ENCODE peak calls at places on chromosomes 4 and X, in six cellular contexts. Z is fibroblast of lung, R is K562, D is GM23338, N is astrocyte, M is OCI-LY7. W is an unnamed sample.

GRCh38 chr4:43567644-43568043 is 675.1 kb downstream of the GRXCR1 start:
- DNase-seq in Z (no peak), D (no peak), N (no peak), R (no peak), M (peak; percentile 11), W (no peak)

GRCh38 chr4:89400408-89401035 is 92.9 kb upstream of the GPRIN3 start:
- DNase-seq in M (no peak), R (no peak), D (no peak), Z (peak; percentile 79), N (peak; percentile 77), W (no peak)

GRCh38 chr4:24840362-24840761 is 45.0 kb downstream of the SOD3 start:
- DNase-seq in D (no peak), M (no peak), R (no peak), N (no peak), Z (no peak), W (no peak)

GRCh38 chr4:123980736-123981285 is 584.2 kb downstream of the SPRY1 start:
- DNase-seq in R (no peak), Z (no peak), N (no peak), D (no peak), M (no peak), W (no peak)

GRCh38 chr4:188214861-188215260 is 75.6 kb downstream of the TRIML1 start:
- DNase-seq in D (no peak), R (no peak), M (no peak), Z (no peak), N (no peak), W (no peak)

GRCh38 chr4:114052227-114052626 is 72.8 kb upstream of the ARSJ start:
- DNase-seq in M (no peak), N (no peak), D (no peak), Z (no peak), R (no peak), W (no peak)

GRCh38 chrX:79557212-79557611 is 190.1 kb upstream of the ITM2A start:
- DNase-seq in M (no peak), R (no peak), N (no peak), D (no peak), Z (no peak), W (no peak)

GRCh38 chrX:22159071-22159470 is 113.6 kb upstream of the CBLL2 start:
- DNase-seq in Z (peak; percentile 53), N (peak; percentile 36), M (no peak), R (no peak), D (no peak), W (peak; percentile 57)

GRCh38 chrX:1601051-1601767 is 9.8 kb downstream of the AKAP17A start:
- DNase-seq in M (no peak), R (no peak), D (no peak), Z (no peak), N (no peak), W (no peak)

GRCh38 chr4:24024157-24024556 is 134.3 kb upstream of the PPARGC1A start:
- DNase-seq in Z (peak; percentile 70), R (no peak), N (peak; percentile 63), M (no peak), D (no peak), W (no peak)

GRCh38 chr4:139919513-139919912 is 234.5 kb downstream of the MAML3 start:
- DNase-seq in N (peak; percentile 76), R (no peak), D (no peak), M (no peak), Z (peak; percentile 83), W (no peak)

GRCh38 chr4:39933689-39934590 is 43.8 kb downstream of the PDS5A start:
- DNase-seq in N (peak; percentile 82), R (no peak), D (peak; percentile 21), M (no peak), Z (peak; percentile 82), W (no peak)

GRCh38 chrX:153470411-153471363 is at the start of gene HAUS7:
- DNase-seq in R (peak; percentile 91), N (peak; percentile 68), M (peak; percentile 87), Z (peak; percentile 85), D (peak; percentile 81), W (peak; percentile 87)

GRCh38 chrX:285076-285677 is 4.0 kb downstream of the PLCXD1 start:
- DNase-seq in Z (no peak), R (no peak), M (no peak), N (no peak), D (no peak), W (no peak)

GRCh38 chr4:14856076-14856926 is 146.0 kb upstream of the CPEB2 start:
- DNase-seq in M (no peak), R (peak; percentile 73), N (peak; percentile 100), D (no peak), Z (peak; percentile 100), W (peak; percentile 94)

GRCh38 chr4:122278976-122279375 is 99.8 kb upstream of the ADAD1 start:
- DNase-seq in M (no peak), Z (no peak), D (no peak), R (no peak), N (no peak), W (no peak)

GRCh38 chr4:78565971-78566372 is 14.4 kb downstream of the ANXA3 start:
- DNase-seq in N (peak; percentile 85), Z (peak; percentile 88), R (no peak), D (peak; percentile 57), M (no peak), W (peak; percentile 67)

GRCh38 chr4:13534344-13535063 is 9.8 kb downstream of the NKX3-2 start:
- DNase-seq in R (no peak), N (no peak), M (no peak), Z (no peak), D (peak; percentile 71), W (no peak)

GRCh38 chrX:74232859-74233258 is 71.1 kb upstream of the ZCCHC13 start:
- DNase-seq in D (peak; percentile 13), R (peak; percentile 17), M (no peak), Z (peak; percentile 39), N (peak; percentile 35), W (peak; percentile 76)

GRCh38 chr4:10097906-10098769 is 18.5 kb downstream of the WDR1 start:
- DNase-seq in D (no peak), R (no peak), M (no peak), N (no peak), Z (no peak), W (no peak)

GRCh38 chr4:76696109-76696508 is 201.8 kb downstream of the SOWAHB start:
- DNase-seq in D (peak; percentile 98), Z (peak; percentile 73), N (peak; percentile 62), M (no peak), R (no peak), W (peak; percentile 8)
- H3K4me2 ChIP-seq in D (peak overlapping the region; percentile 29), Z (no peak overlapping the region), N (no peak overlapping the region), M (no peak overlapping the region), R (no peak overlapping the region), W (no peak overlapping the region)

DNA sequence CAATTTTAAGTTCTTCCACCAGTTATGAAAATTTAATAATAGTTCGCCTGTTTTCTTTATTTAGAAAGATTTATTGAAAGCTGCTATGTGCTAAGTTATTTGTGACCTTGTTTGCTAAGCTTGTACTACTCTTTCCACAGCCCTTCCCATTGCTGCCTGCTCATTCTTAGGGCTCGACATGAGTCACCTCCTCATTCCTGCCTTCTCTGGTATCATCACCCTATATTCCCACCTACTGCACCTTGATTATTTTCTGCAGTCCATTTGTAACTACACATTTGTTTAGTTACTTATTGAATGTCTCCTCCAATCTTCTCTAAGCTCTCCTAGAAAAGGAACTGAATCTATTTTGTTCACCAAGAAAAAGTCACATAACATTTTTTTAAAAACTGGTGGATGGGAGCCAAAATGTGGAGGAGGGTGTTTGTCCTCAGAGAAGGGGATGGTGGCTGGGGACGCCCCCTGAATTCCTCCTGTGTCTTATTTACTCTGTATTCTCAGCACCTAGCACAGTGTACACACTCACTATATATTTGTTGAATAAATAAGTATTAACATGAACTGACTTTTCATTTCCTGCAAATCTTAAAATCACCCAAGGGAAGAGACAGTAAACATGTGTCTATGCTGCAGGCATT is 3.7 kb upstream of the RAB9A start:
- DNase-seq in M (no peak), R (no peak), D (no peak), Z (peak; percentile 43), N (peak; percentile 23), W (peak; percentile 52)
- H3K4me2 ChIP-seq in M (no peak overlapping the region), R (no peak overlapping the region), D (no peak overlapping the region), Z (no peak overlapping the region), N (no peak overlapping the region), W (peak overlapping the region; percentile 46)

DNA sequence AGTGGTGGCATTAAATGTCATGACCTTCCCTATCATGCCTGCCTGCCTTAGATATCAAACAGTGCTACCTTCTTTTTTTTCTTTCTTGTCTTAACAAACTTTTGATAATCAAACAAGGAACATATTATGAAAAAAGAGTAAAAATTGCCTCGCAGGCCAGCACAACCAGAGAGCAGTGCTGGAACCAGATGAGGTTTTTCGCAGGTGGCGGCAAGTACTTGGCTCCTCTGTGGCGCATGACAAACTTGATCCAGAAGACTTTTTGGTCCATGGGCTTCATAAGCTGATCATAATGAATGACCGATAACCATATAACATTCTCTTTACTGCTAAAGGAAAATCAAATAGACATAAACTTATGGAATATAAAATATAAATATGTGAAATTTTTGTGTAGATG is 61.8 kb downstream of the UGT2B10 start:
- DNase-seq in D (no peak), N (no peak), R (no peak), M (no peak), Z (no peak), W (no peak)
- H3K4me2 ChIP-seq in D (no peak overlapping the region), N (no peak overlapping the region), R (no peak overlapping the region), M (no peak overlapping the region), Z (no peak overlapping the region), W (no peak overlapping the region)

DNA sequence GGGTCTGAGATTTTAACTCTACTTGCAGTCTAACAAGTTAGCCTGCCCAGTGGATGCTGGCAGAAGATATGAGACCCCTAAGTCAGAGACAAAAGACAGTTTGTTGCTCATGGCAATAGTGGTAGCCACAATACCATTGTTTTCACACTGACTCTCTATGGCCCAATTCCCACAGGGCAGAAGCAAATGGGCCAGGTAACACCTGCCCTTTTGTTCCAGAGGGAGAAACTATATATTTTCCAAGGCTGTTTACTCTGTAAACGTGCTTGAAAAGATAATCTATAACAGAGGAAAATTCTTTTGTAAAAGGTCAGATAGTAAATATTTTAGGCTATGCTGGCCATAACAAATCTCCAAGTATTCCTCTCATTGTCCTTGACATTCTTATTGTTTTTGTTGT is 57.2 kb upstream of the NPNT start:
- DNase-seq in D (no peak), R (no peak), Z (no peak), N (no peak), M (no peak), W (no peak)
- H3K4me2 ChIP-seq in D (no peak overlapping the region), R (no peak overlapping the region), Z (no peak overlapping the region), N (no peak overlapping the region), M (no peak overlapping the region), W (no peak overlapping the region)

GRCh38 chr4:83629945-83630684 is 94.2 kb downstream of the GPAT3 start:
- DNase-seq in M (no peak), R (peak; percentile 84), D (no peak), N (peak; percentile 76), Z (peak; percentile 78), W (peak; percentile 25)
- H3K4me2 ChIP-seq in M (no peak overlapping the region), R (peak overlapping the region; percentile 61), D (no peak overlapping the region), N (no peak overlapping the region), Z (no peak overlapping the region), W (no peak overlapping the region)

W was measured in PC-3.